ENCODE peak calls at places on chromosomes 2 and 18, in four cellular contexts. T is NCI-H446 treated with DMSO at 0.1 percent for 48 hours, D is NCI-H1092 treated with DMSO at 0.1 percent for 48 hours, L is T follicular helper cell. H is an unnamed sample.

GRCh38 chr2:25098558-25099486 is 56.9 kb downstream of the EFR3B start:
- DNase-seq in L (no peak), D (no peak), T (peak; percentile 28), H (peak; percentile 31)

GRCh38 chr2:164840458-164840929 is 1.1 kb downstream of the COBLL1 start:
- DNase-seq in D (peak; percentile 80), T (peak; percentile 72), L (no peak), H (peak; percentile 61)

GRCh38 chr18:48820483-48821250 is 130.1 kb downstream of the SMAD7 start:
- DNase-seq in T (no peak), D (no peak), L (no peak), H (no peak)

GRCh38 chr2:120175000-120175581 is 48.1 kb downstream of the TMEM185B start:
- DNase-seq in T (peak; percentile 4), D (peak; percentile 40), L (no peak), H (peak; percentile 80)

GRCh38 chr18:830315-830901 is 18.4 kb upstream of the YES1 start:
- DNase-seq in D (no peak), L (peak; percentile 31), T (no peak), H (peak; percentile 42)

GRCh38 chr2:164642268-164642667 is 21.0 kb upstream of the GRB14 start:
- DNase-seq in L (no peak), D (no peak), T (no peak), H (no peak)

GRCh38 chr2:174729797-174730529 is 34.3 kb downstream of the CHRNA1 start:
- DNase-seq in D (no peak), L (no peak), T (no peak), H (no peak)

GRCh38 chr2:174888136-174888535 is 117.0 kb downstream of the CHN1 start:
- DNase-seq in D (no peak), L (no peak), T (no peak), H (no peak)

GRCh38 chr2:26477126-26477910 is 606 bp downstream of the OTOF start:
- DNase-seq in T (no peak), L (no peak), D (no peak), H (no peak)

GRCh38 chr2:74708883-74709282 is 54.8 kb downstream of the SEMA4F start:
- DNase-seq in T (no peak), D (no peak), L (no peak), H (no peak)

GRCh38 chr2:222133897-222134296 is 164.9 kb downstream of the PAX3 start:
- DNase-seq in T (no peak), L (no peak), D (no peak), H (no peak)

GRCh38 chr2:241738040-241738686 is 3.7 kb downstream of the D2HGDH start:
- DNase-seq in L (no peak), T (no peak), D (no peak), H (no peak)

H was measured in SJCRH30.